ENCODE peak calls at places on chromosomes 12 and 14, in eight cellular contexts. W is endodermal cell, T is OCI-LY7, J is mesendoderm, B is fibroblast of lung, Z is psoas muscle, U is A549, M is neuronal stem cell. V is an unnamed sample.

GRCh38 chr12:49230176-49230575 is 34.7 kb upstream of the TUBA1C start:
- DNase-seq in U (no peak), M (no peak), T (no peak), Z (no peak), B (no peak), W (no peak), J (no peak), V (no peak)

GRCh38 chr12:58148405-58148804 is 207.0 kb downstream of the ATP23 start:
- DNase-seq in M (no peak), U (peak; percentile 6), T (no peak), Z (no peak), B (peak; percentile 59), W (no peak), J (peak; percentile 85), V (no peak)

GRCh38 chr12:66861157-66861750 is 182.4 kb upstream of the GRIP1 start:
- DNase-seq in B (peak; percentile 64), J (peak; percentile 46), M (peak; percentile 58), W (peak; percentile 91), T (peak; percentile 72), Z (peak; percentile 35), U (peak; percentile 18), V (peak; percentile 66)

GRCh38 chr14:43803076-43803689 is 703.9 kb downstream of the FSCB start:
- DNase-seq in W (no peak), T (no peak), B (no peak), Z (no peak), J (no peak), M (no peak), U (no peak), V (no peak)

GRCh38 chr12:49658276-49658675 is 34.9 kb downstream of the PRPF40B start:
- DNase-seq in U (no peak), M (no peak), W (no peak), T (no peak), Z (no peak), J (no peak), B (no peak), V (no peak)

GRCh38 chr12:18521461-18521860 is 216.4 kb downstream of the PLCZ1 start:
- DNase-seq in Z (no peak), U (no peak), B (no peak), J (no peak), W (no peak), M (no peak), T (no peak), V (no peak)

GRCh38 chr14:56118611-56119181 is 485 bp downstream of the PELI2 start:
- DNase-seq in W (peak; percentile 63), Z (peak; percentile 40), U (no peak), T (peak; percentile 14), B (no peak), M (no peak), J (no peak), V (no peak)

GRCh38 chr14:75711796-75712211 is 50.8 kb downstream of the TTLL5 start:
- DNase-seq in Z (peak; percentile 74), T (no peak), M (peak; percentile 55), W (peak; percentile 86), B (peak; percentile 82), U (peak; percentile 72), J (peak; percentile 87), V (no peak)

GRCh38 chr14:41380017-41380416 is 226.7 kb upstream of the LRFN5 start:
- DNase-seq in U (no peak), Z (no peak), J (no peak), M (no peak), B (no peak), W (no peak), T (no peak), V (no peak)

DNA sequence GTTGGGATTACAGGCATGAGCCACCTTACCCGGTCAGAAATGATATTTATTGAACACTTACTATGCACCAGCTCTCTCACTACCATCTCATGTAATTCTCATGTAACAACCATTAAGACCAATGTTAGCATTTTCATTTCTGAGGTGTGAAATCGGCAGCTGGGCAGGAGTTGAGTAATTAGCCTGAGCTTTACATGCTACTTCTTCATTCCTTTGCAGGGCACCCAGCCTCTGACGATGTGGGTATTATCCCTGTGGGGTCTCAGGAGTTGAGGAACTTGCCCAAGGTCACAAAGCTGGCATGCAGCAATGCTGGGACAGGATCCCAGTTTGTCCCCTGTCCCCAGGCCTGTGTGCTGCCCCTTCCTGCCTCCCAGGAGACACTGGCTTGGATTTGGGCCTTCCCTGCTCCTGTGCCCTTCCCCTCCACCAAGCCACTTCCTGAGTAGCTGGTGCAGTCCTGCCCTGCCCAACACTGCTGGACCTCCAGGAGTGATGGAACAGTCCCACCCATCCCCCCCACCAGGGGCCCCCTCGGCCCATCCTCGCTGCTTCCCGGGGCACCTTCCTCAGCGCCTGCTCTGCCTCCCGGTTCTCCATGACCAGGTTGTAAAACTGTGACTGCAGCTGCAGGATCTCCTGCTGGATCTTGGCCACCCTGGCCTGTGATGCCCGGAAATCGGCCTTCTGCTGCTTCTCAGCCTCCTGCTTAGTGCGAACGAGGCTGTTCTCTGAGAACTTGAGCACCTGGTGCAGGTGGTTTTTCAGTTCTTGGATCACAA is 14.7 kb downstream of the RITA1 start:
- DNase-seq in U (no peak), M (no peak), W (no peak), T (no peak), J (no peak), B (no peak), Z (no peak), V (no peak)
- H3K4me1 ChIP-seq in U (peaks cover 2% of the 10 kb centered on the region), M (peaks cover under 1% of the 10 kb centered on the region), W (no peaks in the 10 kb centered on the region), T (peaks cover 68% of the 10 kb centered on the region), J (no peaks in the 10 kb centered on the region), B (peaks cover 3% of the 10 kb centered on the region), Z (peaks cover 14% of the 10 kb centered on the region), V (no peaks in the 10 kb centered on the region)

GRCh38 chr14:23351681-23352505 is 794 bp downstream of the SLC22A17 start:
- DNase-seq in U (no peak), W (peak; percentile 76), Z (no peak), M (peak; percentile 41), B (no peak), T (no peak), J (peak; percentile 59), V (no peak)

GRCh38 chr14:23354990-23355389 is 2.3 kb upstream of the SLC22A17 start:
- DNase-seq in J (no peak), Z (no peak), T (no peak), W (no peak), M (no peak), U (no peak), B (no peak), V (no peak)

GRCh38 chr14:23353433-23353780 is 720 bp upstream of the SLC22A17 start:
- DNase-seq in M (no peak), B (no peak), Z (no peak), U (no peak), J (no peak), W (no peak), T (no peak), V (no peak)

GRCh38 chr14:23356036-23356435 is 3.3 kb upstream of the SLC22A17 start:
- DNase-seq in B (no peak), U (no peak), M (no peak), T (no peak), Z (no peak), W (no peak), J (no peak), V (no peak)

DNA sequence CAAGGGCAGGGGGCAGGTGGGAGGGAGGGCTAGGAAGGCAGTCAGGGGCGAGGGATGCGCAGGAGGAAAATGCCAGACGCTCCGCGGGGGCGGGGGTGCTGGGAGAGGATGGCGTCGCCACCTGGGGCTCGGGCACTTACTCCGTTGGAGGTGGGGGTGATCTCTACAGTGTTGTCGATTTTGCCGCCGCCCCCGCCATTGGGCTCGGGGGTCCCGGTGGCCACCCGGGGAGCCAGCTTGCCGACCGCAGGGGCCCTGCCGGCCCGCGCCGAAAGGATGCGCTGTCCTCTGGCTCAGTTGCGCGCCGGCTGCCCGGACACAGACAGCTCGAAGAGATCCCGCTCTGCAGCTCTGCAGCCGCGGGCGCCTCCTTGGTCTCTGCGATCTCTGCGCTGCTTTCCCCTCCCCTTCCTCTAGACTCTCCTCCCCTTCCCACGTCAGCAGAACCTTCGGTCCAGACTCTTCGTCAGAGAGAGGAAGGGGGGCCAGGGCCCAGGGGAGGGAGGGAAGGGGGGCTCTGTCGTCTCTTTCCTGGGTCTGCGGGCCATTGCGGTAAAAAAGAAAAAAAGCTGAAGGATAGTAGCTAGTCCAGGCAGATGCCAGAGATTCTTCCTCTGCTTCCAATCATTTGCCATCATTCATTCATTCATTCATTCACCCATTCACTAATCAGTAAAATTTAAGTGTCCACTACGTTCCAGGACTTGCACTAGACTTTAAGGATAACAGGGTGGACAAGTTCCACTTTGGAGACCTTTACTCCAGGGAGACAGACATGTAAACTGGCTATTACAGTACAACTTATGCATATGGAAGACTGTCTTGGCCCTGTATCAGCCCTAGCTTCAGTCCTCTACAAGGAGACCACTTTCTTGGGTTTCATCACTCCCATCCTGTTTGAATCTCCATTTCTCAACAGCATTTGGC is at the start of gene SLC22A17:
- DNase-seq in T (no peak), B (peak; percentile 88), Z (peak; percentile 69), W (peak; percentile 93), U (peak; percentile 60), M (peak; percentile 82), J (peak; percentile 96), V (peak; percentile 39)
- H3K27ac ChIP-seq in T (no peak within 1 kb of the TSS), B (no peak within 1 kb of the TSS), Z (no peak within 1 kb of the TSS), W (peak within 1 kb of the TSS; percentile 79), U (peak within 1 kb of the TSS; percentile 83), M (peak within 1 kb of the TSS; percentile 56), J (peak within 1 kb of the TSS; percentile 25), V (no peak within 1 kb of the TSS)

GRCh38 chr12:131853832-131854797 is 25.9 kb downstream of the MMP17 start:
- DNase-seq in T (no peak), W (peak; percentile 63), Z (no peak), B (no peak), U (no peak), M (no peak), J (no peak), V (no peak)

GRCh38 chr12:131854861-131855476 is 26.8 kb downstream of the MMP17 start:
- DNase-seq in T (no peak), B (no peak), M (no peak), J (no peak), Z (no peak), U (no peak), W (no peak), V (no peak)

GRCh38 chr12:131857908-131858850 is 30.0 kb downstream of the MMP17 start:
- DNase-seq in M (no peak), W (no peak), J (no peak), T (no peak), B (no peak), Z (no peak), U (no peak), V (no peak)

GRCh38 chr12:131856366-131857097 is 28.3 kb downstream of the MMP17 start:
- DNase-seq in T (no peak), B (no peak), M (no peak), W (no peak), Z (no peak), J (no peak), U (no peak), V (no peak)

GRCh38 chr12:131855521-131856142 is 27.4 kb downstream of the MMP17 start:
- DNase-seq in W (peak; percentile 82), T (no peak), U (no peak), B (no peak), J (no peak), Z (no peak), M (no peak), V (no peak)
- H3K4me3 ChIP-seq in W (no peak overlapping the region), T (no peak overlapping the region), U (no peak overlapping the region), B (no peak overlapping the region), J (no peak overlapping the region), Z (no peak overlapping the region), M (no peak overlapping the region), V (no peak overlapping the region)

DNA sequence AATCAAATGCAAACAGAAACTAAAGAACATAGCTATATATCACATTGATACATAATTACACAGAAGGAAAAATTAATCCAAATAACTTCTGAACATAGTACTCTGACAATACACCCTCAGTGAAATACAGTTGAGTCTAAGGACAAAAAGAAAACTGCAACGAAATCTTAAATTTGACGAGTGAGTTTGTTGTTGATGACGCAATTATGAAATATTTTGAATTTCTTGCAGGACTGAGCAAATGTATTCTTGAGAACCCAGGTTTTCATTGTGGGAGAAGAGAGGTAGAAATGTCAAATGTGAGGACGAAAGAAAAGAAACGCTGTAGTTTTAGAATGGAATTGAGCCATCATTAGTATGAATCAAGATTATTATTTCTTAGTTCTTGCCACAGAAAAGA is 46.3 kb downstream of the EGLN3 start:
- DNase-seq in T (no peak), B (no peak), J (no peak), U (no peak), Z (no peak), M (no peak), W (no peak), V (no peak)
- H3K4me1 ChIP-seq in T (no peaks in the 10 kb centered on the region), B (no peaks in the 10 kb centered on the region), J (no peaks in the 10 kb centered on the region), U (no peaks in the 10 kb centered on the region), Z (no peaks in the 10 kb centered on the region), M (no peaks in the 10 kb centered on the region), W (no peaks in the 10 kb centered on the region), V (peaks cover 3% of the 10 kb centered on the region)